ENCODE peak calls at places on chromosomes 12 and 14, in five cellular contexts. W, L, T, M and X are unnamed samples. For H3K4me1, the result is how much of the 10 kb centered on the place peaks cover.

GRCh38 chr12:94244165-94245133 is 96.1 kb downstream of the PLXNC1 start:
- DNase-seq in W (peak), L (no peak), T (no peak), M (no peak), X (no peak)

GRCh38 chr12:49974677-49975369 is 2.1 kb downstream of the AQP6 start:
- DNase-seq in W (no peak), L (no peak), T (no peak), M (no peak), X (peak)

GRCh38 chr12:1574863-1575254 is 19.5 kb downstream of the FBXL14 start:
- DNase-seq in W (no peak), L (no peak), T (no peak), M (no peak), X (no peak)

GRCh38 chr14:38887696-38888095 is 215.3 kb downstream of the SEC23A start:
- DNase-seq in W (no peak), L (no peak), T (no peak), M (no peak), X (no peak)

GRCh38 chr14:94110552-94111181 is at the start of gene IFI27:
- DNase-seq in W (no peak), L (no peak), T (no peak), M (no peak), X (no peak)

GRCh38 chr14:50342211-50343080 is 30.3 kb downstream of the DMAC2L start:
- DNase-seq in W (peak), L (no peak), T (peak), M (peak), X (peak)

GRCh38 chr12:96140110-96140509 is 54.1 kb upstream of the ELK3 start:
- DNase-seq in W (no peak), L (no peak), T (peak), M (peak), X (no peak)

GRCh38 chr12:12993367-12993766 is 6.7 kb downstream of the HEBP1 start:
- DNase-seq in W (no peak), L (no peak), T (no peak), M (no peak), X (no peak)

GRCh38 chr12:130026608-130027176 is 122.9 kb upstream of the TMEM132D start:
- DNase-seq in W (peak), L (no peak), T (peak), M (no peak), X (no peak)

GRCh38 chr14:81042431-81042830 is 87.0 kb downstream of the TSHR start:
- DNase-seq in W (no peak), L (no peak), T (no peak), M (no peak), X (no peak)

GRCh38 chr14:104268725-104269436 is 130.5 kb downstream of the KIF26A start:
- DNase-seq in W (no peak), L (no peak), T (no peak), M (no peak), X (peak)

GRCh38 chr12:106840217-106840616 is 65.7 kb downstream of the RIC8B start:
- DNase-seq in W (no peak), L (no peak), T (peak), M (no peak), X (no peak)

GRCh38 chr14:52029881-52030280 is 39.0 kb downstream of the NID2 start:
- DNase-seq in W (no peak), L (no peak), T (no peak), M (no peak), X (no peak)

GRCh38 chr14:55274760-55275159 is 3.5 kb downstream of the FBXO34 start:
- DNase-seq in W (no peak), L (no peak), T (peak), M (peak), X (no peak)

GRCh38 chr14:50333010-50333409 is 20.9 kb downstream of the DMAC2L start:
- DNase-seq in W (no peak), L (no peak), T (peak), M (peak), X (no peak)

GRCh38 chr12:1607940-1608782 is 13.8 kb upstream of the FBXL14 start:
- DNase-seq in W (no peak), L (no peak), T (peak), M (no peak), X (no peak)

GRCh38 chr14:63248211-63248610 is 44.0 kb downstream of the RHOJ start:
- DNase-seq in W (no peak), L (no peak), T (peak), M (no peak), X (no peak)

GRCh38 chr12:78562358-78563205 is 302.0 kb upstream of the SYT1 start:
- DNase-seq in W (no peak), L (peak), T (peak), M (peak), X (no peak)

GRCh38 chr14:64762044-64763034 is 58.1 kb downstream of the PLEKHG3 start:
- DNase-seq in W (peak), L (peak), T (peak), M (peak), X (peak)

GRCh38 chr12:19239046-19239445 is 109.5 kb downstream of the PLEKHA5 start:
- DNase-seq in W (no peak), L (no peak), T (no peak), M (no peak), X (no peak)

GRCh38 chr12:90085491-90086274 is 377.0 kb upstream of the ATP2B1 start:
- DNase-seq in W (no peak), L (no peak), T (peak), M (peak), X (no peak)

GRCh38 chr12:90086281-90086680 is 377.6 kb upstream of the ATP2B1 start:
- DNase-seq in W (no peak), L (no peak), T (peak), M (peak), X (no peak)

GRCh38 chr12:90091809-90092208 is 383.2 kb upstream of the ATP2B1 start:
- DNase-seq in W (no peak), L (no peak), T (no peak), M (no peak), X (no peak)

DNA sequence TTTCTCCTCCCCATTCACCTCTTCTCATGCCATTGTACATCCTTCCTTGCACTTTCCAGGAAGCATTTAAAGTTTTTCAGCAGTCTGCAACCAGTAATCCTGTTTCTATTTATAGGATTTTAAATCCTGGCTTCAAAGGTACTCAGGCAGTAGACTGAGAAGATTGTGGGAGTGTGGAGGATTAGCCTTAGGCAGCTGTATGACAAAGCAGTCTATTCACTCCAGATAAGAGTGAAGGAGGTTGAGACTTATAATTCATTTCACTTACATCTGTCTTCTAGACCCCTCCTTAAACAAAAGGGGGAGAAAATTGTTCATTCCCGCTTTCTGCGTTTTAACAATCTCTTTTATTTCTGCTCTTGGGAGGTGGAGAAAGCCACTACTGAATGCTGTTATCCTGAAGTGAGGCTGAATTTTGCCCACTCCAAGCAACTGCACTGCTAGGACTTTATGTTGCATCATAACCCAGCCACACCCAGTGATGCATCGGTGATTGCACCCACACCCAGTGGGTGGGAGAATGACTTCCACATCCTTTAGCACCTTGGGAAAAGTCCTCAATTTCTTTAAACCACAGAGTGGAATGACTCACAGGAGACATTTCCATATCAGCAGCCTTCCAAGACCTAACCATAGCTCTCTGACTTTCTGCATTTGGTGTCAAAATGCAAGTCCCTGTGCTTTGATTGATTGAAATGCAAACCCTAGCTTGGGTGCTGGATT is 382.5 kb upstream of the ATP2B1 start:
- DNase-seq in W (no peak), L (peak), T (peak), M (peak), X (no peak)
- H3K9ac ChIP-seq in W (no peak), L (peak), T (peak), M (peak), X (no peak)

DNA sequence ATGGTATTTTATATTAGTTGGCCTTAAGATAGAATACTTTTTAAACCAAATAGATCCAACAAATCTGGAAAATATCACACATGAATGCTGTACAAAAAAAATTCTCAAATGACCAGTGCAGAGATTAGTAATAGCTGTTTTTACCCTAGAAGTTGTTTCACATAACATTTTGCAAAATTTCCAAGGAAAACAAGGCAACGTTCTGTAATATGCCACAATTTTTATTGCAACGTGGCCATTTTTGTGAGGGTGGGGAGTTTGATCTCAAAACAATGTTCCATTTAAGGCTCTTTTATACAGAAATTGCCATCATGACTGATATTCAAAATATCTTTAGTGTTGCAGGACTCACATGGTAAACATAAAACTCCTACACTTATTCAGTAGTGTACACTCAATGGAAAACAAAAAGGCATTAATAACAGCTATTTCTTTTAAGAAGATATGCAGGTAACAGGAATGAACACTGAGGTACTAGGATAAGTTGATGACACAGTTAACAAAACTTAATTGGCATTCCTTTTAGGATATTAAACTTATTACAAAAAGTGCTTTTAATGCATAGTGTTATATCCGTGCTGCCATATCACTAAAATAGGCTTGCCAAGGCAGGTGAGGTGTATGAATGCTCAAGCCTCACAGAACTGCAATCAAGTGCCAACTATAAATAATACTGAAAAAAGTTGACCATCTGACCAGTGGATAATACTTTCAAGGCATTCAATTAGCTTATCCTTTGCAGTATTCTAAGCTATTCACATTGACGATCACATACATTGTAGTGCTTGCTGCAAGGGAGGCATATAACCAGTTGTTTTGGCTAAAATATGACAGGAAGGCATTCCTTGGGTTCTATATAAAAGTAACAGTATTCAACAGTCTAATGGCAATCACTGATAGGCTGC is 2.3 kb downstream of the CFL2 start:
- DNase-seq in W (no peak), L (no peak), T (peak), M (no peak), X (no peak)
- H3K4me1 ChIP-seq in W (under half), L (under half), T (half or more), M (under half), X (under half)

GRCh38 chr14:96120392-96120791 is 81.2 kb downstream of the C14orf132 start:
- DNase-seq in W (no peak), L (no peak), T (no peak), M (no peak), X (no peak)

GRCh38 chr14:96120941-96121340 is 81.8 kb downstream of the C14orf132 start:
- DNase-seq in W (no peak), L (no peak), T (no peak), M (no peak), X (no peak)

GRCh38 chr14:96121660-96122395 is 82.7 kb downstream of the C14orf132 start:
- DNase-seq in W (no peak), L (no peak), T (peak), M (peak), X (no peak)

GRCh38 chr14:96119947-96120346 is 80.8 kb downstream of the C14orf132 start:
- DNase-seq in W (no peak), L (no peak), T (peak), M (no peak), X (no peak)

DNA sequence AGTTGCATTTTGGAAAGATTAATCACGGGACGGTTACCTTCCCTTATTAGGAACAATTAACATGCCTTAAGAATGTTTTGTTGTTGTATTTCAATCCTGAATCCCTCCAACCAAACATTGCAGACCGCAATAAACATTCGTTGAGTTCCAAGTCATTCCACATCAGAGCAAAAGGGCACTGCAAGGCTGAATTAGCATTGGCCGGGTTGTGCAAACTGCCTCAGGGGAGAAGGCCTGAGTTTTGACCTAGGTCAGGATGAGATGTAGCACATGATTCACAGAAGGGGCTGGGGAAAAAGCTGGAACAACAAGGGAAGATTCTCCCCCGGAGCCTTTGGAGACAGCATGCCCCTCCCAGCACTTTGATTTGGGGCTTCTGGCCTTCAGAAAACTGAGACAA is 82.1 kb upstream of the BDKRB2 start:
- DNase-seq in W (no peak), L (no peak), T (peak), M (no peak), X (no peak)
- H3K9ac ChIP-seq in W (no peak), L (no peak), T (no peak), M (no peak), X (no peak)

GRCh38 chr12:121579981-121580868 is 598 bp downstream of the KDM2B start:
- DNase-seq in W (peak), L (no peak), T (peak), M (peak), X (peak)
- H3K4me1 ChIP-seq in W (half or more), L (under half), T (under half), M (under half), X (under half)

DNA sequence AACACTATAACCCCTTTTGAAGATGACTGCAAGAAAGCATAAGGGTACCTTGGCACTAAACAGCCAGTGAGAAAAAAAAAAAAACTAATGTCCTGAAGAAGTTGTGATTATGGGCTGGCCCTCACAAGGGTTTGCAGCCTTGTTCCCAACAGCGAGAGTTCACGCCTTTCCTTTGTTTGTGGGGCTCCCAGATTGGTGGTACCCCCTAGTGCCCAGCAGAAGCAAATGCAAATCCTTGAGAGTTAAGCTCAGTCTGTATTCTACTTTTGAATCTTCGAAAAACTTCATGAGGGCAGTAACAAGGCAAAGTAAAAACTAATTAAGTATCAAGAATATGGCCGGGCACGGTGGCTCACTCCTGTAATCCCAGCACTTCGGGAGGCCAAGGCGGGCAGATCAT is 238.9 kb upstream of the LMO3 start:
- DNase-seq in W (no peak), L (no peak), T (no peak), M (no peak), X (no peak)
- H3K9ac ChIP-seq in W (no peak), L (no peak), T (no peak), M (no peak), X (no peak)

GRCh38 chr14:69750495-69750894 is 16.4 kb upstream of the SRSF5 start:
- DNase-seq in W (no peak), L (no peak), T (no peak), M (no peak), X (no peak)
- H3K4me1 ChIP-seq in W (under half), L (under half), T (under half), M (under half), X (under half)

GRCh38 chr12:69024907-69025306 is 91.9 kb upstream of the CPM start:
- DNase-seq in W (no peak), L (no peak), T (no peak), M (peak), X (no peak)

GRCh38 chr12:69026341-69026740 is 93.4 kb upstream of the CPM start:
- DNase-seq in W (no peak), L (no peak), T (no peak), M (no peak), X (no peak)

GRCh38 chr12:69023840-69024239 is 90.9 kb upstream of the CPM start:
- DNase-seq in W (no peak), L (no peak), T (no peak), M (no peak), X (no peak)

GRCh38 chr12:69022674-69023073 is 89.7 kb upstream of the CPM start:
- DNase-seq in W (no peak), L (no peak), T (no peak), M (no peak), X (no peak)

DNA sequence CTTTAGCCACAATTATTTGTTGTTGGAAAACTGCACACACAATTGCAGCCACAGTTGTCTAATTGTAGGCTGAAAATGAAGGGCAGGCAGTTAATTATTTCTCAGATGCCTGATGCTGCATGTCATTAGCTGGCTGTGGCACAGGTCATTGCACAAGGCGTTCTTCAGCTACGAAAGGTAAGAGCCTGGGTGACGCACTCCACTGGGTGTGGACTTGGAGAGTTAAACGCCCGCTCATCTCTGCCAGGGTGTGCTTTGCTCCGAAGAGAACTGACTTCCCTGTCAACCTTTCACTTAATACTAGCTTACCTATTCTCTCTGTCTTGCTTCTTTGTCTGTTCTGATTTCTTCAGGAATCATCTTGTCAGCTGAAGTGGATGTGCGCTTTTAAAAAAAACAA is 91.4 kb upstream of the CPM start:
- DNase-seq in W (no peak), L (peak), T (no peak), M (peak), X (peak)
- H3K9ac ChIP-seq in W (no peak), L (peak), T (peak), M (peak), X (no peak)